ENCODE peak calls at places on chromosomes 5 and 9, in four cellular contexts. One of them, this sample, is unnamed.

GRCh38 chr9:33113799-33114547 is 37.5 kb upstream of the SMU1 start:
- DNase-seq in GM19239: no peak
- DNase-seq in SK-MEL-5: no peak
- DNase-seq in PC-3: no peak
- DNase-seq in this sample: no peak

GRCh38 chr5:174145821-174146220 is 100.3 kb downstream of the NSG2 start:
- DNase-seq in GM19239: no peak
- DNase-seq in SK-MEL-5: no peak
- DNase-seq in PC-3: peak
- DNase-seq in this sample: peak

GRCh38 chr5:95526871-95527270 is 27.9 kb downstream of the SKIC3 start:
- DNase-seq in GM19239: no peak
- DNase-seq in PC-3: no peak
- DNase-seq in SK-MEL-5: no peak
- DNase-seq in this sample: no peak

GRCh38 chr5:58191451-58191850 is 268.4 kb downstream of the PLK2 start:
- DNase-seq in SK-MEL-5: peak
- DNase-seq in GM19239: no peak
- DNase-seq in PC-3: peak
- DNase-seq in this sample: no peak

GRCh38 chr9:130555061-130555460 is 24.3 kb upstream of the FUBP3 start:
- DNase-seq in GM19239: no peak
- DNase-seq in SK-MEL-5: no peak
- DNase-seq in PC-3: no peak
- DNase-seq in this sample: no peak

GRCh38 chr5:157971466-157972324 is 112.8 kb upstream of the CLINT1 start:
- DNase-seq in SK-MEL-5: peak
- DNase-seq in GM19239: no peak
- DNase-seq in PC-3: no peak
- DNase-seq in this sample: peak

GRCh38 chr5:62596691-62597090 is 18.1 kb downstream of the LRRC70 start:
- DNase-seq in SK-MEL-5: no peak
- DNase-seq in PC-3: peak
- DNase-seq in GM19239: no peak
- DNase-seq in this sample: no peak

GRCh38 chr5:79133121-79133656 is 21.6 kb downstream of the BHMT start:
- DNase-seq in GM19239: no peak
- DNase-seq in SK-MEL-5: peak
- DNase-seq in PC-3: peak
- DNase-seq in this sample: no peak

GRCh38 chr5:139381837-139382361 is 1.2 kb downstream of the SLC23A1 start:
- DNase-seq in PC-3: no peak
- DNase-seq in SK-MEL-5: no peak
- DNase-seq in GM19239: no peak
- DNase-seq in this sample: no peak

GRCh38 chr5:39521945-39522590 is 97.3 kb upstream of the DAB2 start:
- DNase-seq in SK-MEL-5: no peak
- DNase-seq in PC-3: no peak
- DNase-seq in GM19239: no peak
- DNase-seq in this sample: no peak

This sample was measured in dorsolateral prefrontal cortex.